ENCODE peak calls at places on chromosomes 16 and 17, in five cellular contexts. P, E, N, Y and Q are unnamed samples.

GRCh38 chr16:67456383-67457140 is 24.4 kb downstream of the ATP6V0D1 start:
- DNase-seq in Y (no peak), N (no peak), E (no peak), P (no peak), Q (peak)

GRCh38 chr17:10198509-10199249 is at the start of gene GAS7:
- DNase-seq in E (no peak), P (no peak), N (peak), Y (no peak), Q (peak)

GRCh38 chr17:77959926-77960521 is 1.5 kb downstream of the TNRC6C start:
- DNase-seq in Y (no peak), E (no peak), N (peak), P (no peak), Q (no peak)

GRCh38 chr17:60141111-60142018 is 8.4 kb upstream of the CA4 start:
- DNase-seq in P (no peak), Y (no peak), E (no peak), N (peak), Q (no peak)

GRCh38 chr17:37527249-37527851 is 37.7 kb downstream of the DUSP14 start:
- DNase-seq in N (peak), P (peak), E (peak), Y (peak), Q (no peak)

GRCh38 chr16:35399133-35399532 is 1939.7 kb downstream of the TP53TG3F start:
- DNase-seq in N (no peak), E (no peak), P (no peak), Y (no peak), Q (no peak)

GRCh38 chr17:76792348-76792747 is 54.4 kb downstream of the MFSD11 start:
- DNase-seq in Y (no peak), N (no peak), E (no peak), P (no peak), Q (no peak)

GRCh38 chr16:2487903-2488531 is 13.1 kb downstream of the TBC1D24 start:
- DNase-seq in Y (no peak), N (no peak), P (no peak), E (no peak), Q (no peak)

GRCh38 chr17:49676276-49676868 is 1.5 kb downstream of the SPOP start:
- DNase-seq in N (peak), P (peak), E (no peak), Y (no peak), Q (no peak)

GRCh38 chr17:10785295-10785694 is 18.6 kb downstream of the TMEM238L start:
- DNase-seq in P (no peak), N (no peak), E (no peak), Y (no peak), Q (no peak)

GRCh38 chr17:69267219-69267618 is 38.6 kb upstream of the ABCA10 start:
- DNase-seq in P (no peak), E (no peak), N (no peak), Y (no peak), Q (no peak)

GRCh38 chr16:1688807-1689560 is 10.9 kb downstream of the JPT2 start:
- DNase-seq in P (peak), N (no peak), E (peak), Y (peak), Q (no peak)

GRCh38 chr17:33674685-33675084 is 381.6 kb upstream of the ASIC2 start:
- DNase-seq in P (peak), Y (peak), E (peak), N (peak), Q (peak)

GRCh38 chr16:13936596-13937081 is 16.7 kb downstream of the ERCC4 start:
- DNase-seq in N (no peak), E (no peak), Y (peak), P (peak), Q (no peak)

GRCh38 chr16:75461575-75461974 is 2.9 kb downstream of the TMEM170A start:
- DNase-seq in E (peak), Y (no peak), P (no peak), N (no peak), Q (no peak)

GRCh38 chr17:36936455-36936934 is 780 bp upstream of the LHX1 start:
- DNase-seq in E (no peak), Y (peak), P (peak), N (peak), Q (no peak)

GRCh38 chr16:85286066-85286712 is 173.9 kb upstream of the CIBAR2 start:
- DNase-seq in N (no peak), E (no peak), P (peak), Y (peak), Q (peak)

GRCh38 chr17:79975498-79976134 is 60.1 kb downstream of the TBC1D16 start:
- DNase-seq in N (no peak), Y (no peak), E (no peak), P (no peak), Q (peak)

GRCh38 chr16:84459941-84460405 is 44.5 kb downstream of the MEAK7 start:
- DNase-seq in E (no peak), P (no peak), N (no peak), Y (no peak), Q (peak)

GRCh38 chr16:86244188-86244587 is 266.1 kb upstream of the FOXF1 start:
- DNase-seq in Y (no peak), P (no peak), E (no peak), N (no peak), Q (no peak)

GRCh38 chr17:45987706-45988105 is 11.3 kb upstream of the STH start:
- DNase-seq in E (no peak), N (no peak), P (no peak), Y (no peak), Q (no peak)

GRCh38 chr17:42908872-42909700 is 8.5 kb downstream of the G6PC1 start:
- DNase-seq in P (peak), E (no peak), Y (peak), N (no peak), Q (no peak)

GRCh38 chr16:48687421-48688038 is 77.5 kb upstream of the N4BP1 start:
- DNase-seq in P (peak), Y (peak), E (peak), N (peak), Q (no peak)

GRCh38 chr17:57211543-57211942 is 44.8 kb upstream of the MSI2 start:
- DNase-seq in Y (peak), P (peak), E (peak), N (no peak), Q (no peak)

GRCh38 chr17:34314279-34314678 is 5.0 kb upstream of the CCL8 start:
- DNase-seq in P (no peak), Y (no peak), N (no peak), E (no peak), Q (no peak)

GRCh38 chr17:17236295-17237025 is 508 bp downstream of the FLCN start:
- DNase-seq in P (peak), Y (peak), E (peak), N (peak), Q (no peak)

GRCh38 chr17:41486809-41487530 is 2.7 kb downstream of the KRT36 start:
- DNase-seq in Y (no peak), N (peak), P (no peak), E (peak), Q (no peak)

GRCh38 chr17:74921769-74922168 is 1.3 kb downstream of the USH1G start:
- DNase-seq in N (no peak), P (no peak), E (no peak), Y (no peak), Q (no peak)

GRCh38 chr17:32870027-32870670 is 6.8 kb downstream of the MYO1D start:
- DNase-seq in E (no peak), N (no peak), P (no peak), Y (no peak), Q (no peak)

GRCh38 chr16:14202697-14203096 is 131.6 kb downstream of the MRTFB start:
- DNase-seq in P (no peak), Y (no peak), N (peak), E (peak), Q (no peak)

GRCh38 chr17:50842506-50843149 is 7.2 kb downstream of the WFIKKN2 start:
- DNase-seq in N (no peak), E (no peak), Y (no peak), P (no peak), Q (no peak)

GRCh38 chr17:57899391-57899790 is 49.5 kb upstream of the MRPS23 start:
- DNase-seq in Y (no peak), N (no peak), E (no peak), P (no peak), Q (no peak)